ENCODE peak calls at places on chromosomes 6 and 20, in nine cellular contexts. O, D, U, X, L, F, M, E and Y are unnamed samples.

GRCh38 chr6:152356659-152357058 is 280.5 kb downstream of the SYNE1 start:
- DNase-seq in O (peak), D (no peak), U (no peak), X (no peak), L (peak), F (peak), M (peak), E (no peak), Y (peak)

GRCh38 chr20:40251284-40251932 is 437.6 kb downstream of the MAFB start:
- DNase-seq in O (peak), D (no peak), U (peak), X (no peak), L (peak), F (peak), M (peak), E (peak), Y (peak)

GRCh38 chr6:157148391-157149323 is 174.7 kb downstream of the TMEM242 start:
- DNase-seq in O (no peak), D (peak), U (no peak), X (no peak), L (peak), F (peak), M (no peak), E (peak), Y (peak)

GRCh38 chr6:54198134-54198533 is 86.9 kb downstream of the MLIP start:
- DNase-seq in O (no peak), D (no peak), U (no peak), X (no peak), L (no peak), F (peak), M (no peak), E (no peak), Y (no peak)

GRCh38 chr6:43942616-43943015 is 172.6 kb downstream of the VEGFA start:
- DNase-seq in O (no peak), D (no peak), U (no peak), X (no peak), L (no peak), F (no peak), M (no peak), E (peak), Y (no peak)

GRCh38 chr6:109082178-109082577 is 12.5 kb downstream of the SESN1 start:
- DNase-seq in O (no peak), D (no peak), U (no peak), X (no peak), L (peak), F (peak), M (no peak), E (no peak), Y (no peak)

GRCh38 chr6:83708546-83708969 is 343 bp downstream of the SNAP91 start:
- DNase-seq in O (no peak), D (no peak), U (peak), X (no peak), L (no peak), F (peak), M (peak), E (no peak), Y (no peak)

GRCh38 chr20:34582911-34583310 is 24.4 kb downstream of the MAP1LC3A start:
- DNase-seq in O (no peak), D (no peak), U (no peak), X (peak), L (peak), F (peak), M (no peak), E (no peak), Y (no peak)

GRCh38 chr6:73285674-73286283 is 22.8 kb upstream of the KHDC1 start:
- DNase-seq in O (peak), D (no peak), U (no peak), X (no peak), L (peak), F (peak), M (peak), E (no peak), Y (peak)

GRCh38 chr6:150142657-150143501 is at the start of gene PPP1R14C:
- DNase-seq in O (peak), D (peak), U (peak), X (no peak), L (no peak), F (peak), M (peak), E (no peak), Y (no peak)

GRCh38 chr6:144216668-144217218 is 66.4 kb downstream of the STX11 start:
- DNase-seq in O (no peak), D (no peak), U (peak), X (no peak), L (no peak), F (no peak), M (no peak), E (no peak), Y (no peak)

DNA sequence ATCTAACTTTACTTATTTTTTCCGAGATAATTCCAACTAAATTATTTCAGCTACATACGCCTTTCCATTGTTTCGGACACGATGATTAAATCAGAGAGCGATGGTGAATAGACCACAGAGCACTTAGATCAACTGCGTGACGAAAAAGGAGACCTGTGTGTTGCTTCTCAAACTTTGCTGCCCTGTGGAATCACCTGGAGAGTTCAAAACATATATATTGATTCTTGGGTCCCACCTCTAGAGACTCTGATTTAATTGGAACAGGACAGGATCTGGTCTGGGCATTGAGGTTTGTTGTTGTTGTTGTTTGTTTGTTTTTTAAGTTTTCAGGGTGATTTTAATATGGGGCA is 401 bp upstream of the TNFRSF21 start:
- DNase-seq in O (no peak), D (no peak), U (no peak), X (no peak), L (no peak), F (no peak), M (no peak), E (no peak), Y (no peak)
- H3K4me3 ChIP-seq in O (no peak), D (peak), U (peak), X (no peak), L (no peak), F (peak), M (peak), E (no peak), Y (no peak)

GRCh38 chr20:17228624-17229061 is 1.8 kb downstream of the PCSK2 start:
- DNase-seq in O (no peak), D (no peak), U (peak), X (peak), L (no peak), F (no peak), M (peak), E (peak), Y (no peak)

GRCh38 chr20:17227669-17228623 is 1.1 kb downstream of the PCSK2 start:
- DNase-seq in O (no peak), D (no peak), U (peak), X (no peak), L (peak), F (peak), M (peak), E (no peak), Y (no peak)

GRCh38 chr20:17225891-17226409 is 890 bp upstream of the PCSK2 start:
- DNase-seq in O (no peak), D (peak), U (peak), X (no peak), L (no peak), F (no peak), M (peak), E (peak), Y (no peak)

GRCh38 chr20:17226410-17227198 is at the start of gene PCSK2:
- DNase-seq in O (peak), D (peak), U (peak), X (no peak), L (peak), F (peak), M (peak), E (peak), Y (peak)

DNA sequence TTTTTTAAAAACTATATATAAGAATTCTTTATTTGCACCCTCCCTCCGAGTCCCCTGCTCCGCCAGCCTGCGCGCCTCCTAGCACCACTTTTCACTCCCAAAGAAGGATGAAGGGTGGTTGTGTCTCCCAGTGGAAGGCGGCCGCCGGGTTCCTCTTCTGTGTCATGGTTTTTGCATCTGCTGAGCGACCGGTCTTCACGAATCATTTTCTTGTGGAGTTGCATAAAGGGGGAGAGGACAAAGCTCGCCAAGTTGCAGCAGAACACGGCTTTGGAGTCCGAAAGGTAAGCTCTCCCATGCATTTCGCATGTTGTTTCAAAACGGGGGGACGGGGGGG is 327 bp downstream of the PCSK2 start:
- DNase-seq in O (no peak), D (no peak), U (peak), X (no peak), L (no peak), F (peak), M (no peak), E (no peak), Y (no peak)
- H3K4me3 ChIP-seq in O (no peak), D (peak), U (peak), X (no peak), L (no peak), F (peak), M (peak), E (no peak), Y (no peak)

GRCh38 chr6:2992330-2992979 is 7.2 kb upstream of the NQO2 start:
- DNase-seq in O (no peak), D (no peak), U (no peak), X (no peak), L (no peak), F (no peak), M (no peak), E (no peak), Y (no peak)

GRCh38 chr6:2988426-2989331 is 11.0 kb upstream of the NQO2 start:
- DNase-seq in O (peak), D (peak), U (peak), X (peak), L (peak), F (peak), M (peak), E (peak), Y (peak)

GRCh38 chr6:2990179-2990931 is 9.3 kb upstream of the NQO2 start:
- DNase-seq in O (peak), D (peak), U (peak), X (no peak), L (no peak), F (peak), M (peak), E (peak), Y (peak)

GRCh38 chr6:2989332-2990178 is 10.1 kb upstream of the NQO2 start:
- DNase-seq in O (peak), D (peak), U (peak), X (peak), L (peak), F (peak), M (peak), E (peak), Y (peak)

GRCh38 chr6:2990932-2991506 is 8.7 kb upstream of the NQO2 start:
- DNase-seq in O (no peak), D (no peak), U (no peak), X (no peak), L (no peak), F (no peak), M (no peak), E (no peak), Y (no peak)
- H3K4me3 ChIP-seq in O (no peak), D (peak), U (peak), X (no peak), L (peak), F (peak), M (no peak), E (no peak), Y (peak)

GRCh38 chr20:16170406-16170971 is 402.8 kb downstream of the KIF16B start:
- DNase-seq in O (no peak), D (no peak), U (no peak), X (no peak), L (no peak), F (no peak), M (no peak), E (no peak), Y (no peak)
- H3K4me3 ChIP-seq in O (no peak), D (no peak), U (no peak), X (no peak), L (no peak), F (no peak), M (no peak), E (no peak), Y (no peak)

DNA sequence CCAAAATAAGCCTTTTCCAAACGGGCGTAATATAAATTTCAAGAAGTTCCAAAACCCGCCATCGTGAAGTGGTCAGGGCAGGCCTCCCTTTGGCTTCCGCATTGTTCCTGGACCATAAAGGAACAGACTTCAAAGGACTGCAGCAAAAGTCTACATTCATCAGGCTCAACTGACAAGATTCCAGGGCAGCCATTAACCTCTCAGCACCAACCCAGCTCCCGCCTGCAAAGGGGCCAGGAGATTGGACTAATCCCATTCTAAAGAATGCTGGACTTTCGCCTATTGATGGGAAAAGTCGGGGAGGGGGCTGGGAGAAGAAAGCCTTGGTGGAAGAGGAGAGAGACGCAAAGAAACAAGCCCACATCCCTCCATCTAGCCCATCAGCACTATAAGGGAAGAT is 18.1 kb downstream of the JAG1 start:
- DNase-seq in O (no peak), D (no peak), U (no peak), X (peak), L (no peak), F (no peak), M (peak), E (no peak), Y (no peak)
- H3K4me3 ChIP-seq in O (no peak), D (no peak), U (no peak), X (no peak), L (no peak), F (no peak), M (peak), E (no peak), Y (no peak)

GRCh38 chr6:29977425-29977727 is 35.0 kb downstream of the HLA-A start:
- DNase-seq in O (no peak), D (no peak), U (no peak), X (no peak), L (no peak), F (no peak), M (no peak), E (no peak), Y (no peak)

GRCh38 chr6:29976588-29977424 is 34.5 kb downstream of the HLA-A start:
- DNase-seq in O (peak), D (peak), U (peak), X (peak), L (peak), F (peak), M (peak), E (peak), Y (peak)

GRCh38 chr6:29975561-29975907 is 33.2 kb downstream of the HLA-A start:
- DNase-seq in O (no peak), D (no peak), U (no peak), X (no peak), L (no peak), F (no peak), M (peak), E (no peak), Y (no peak)

GRCh38 chr6:29976253-29976587 is 33.9 kb downstream of the HLA-A start:
- DNase-seq in O (no peak), D (no peak), U (no peak), X (no peak), L (no peak), F (no peak), M (no peak), E (no peak), Y (no peak)

GRCh38 chr6:29974901-29975560 is 32.7 kb downstream of the HLA-A start:
- DNase-seq in O (no peak), D (no peak), U (no peak), X (no peak), L (no peak), F (no peak), M (peak), E (no peak), Y (no peak)
- H3K4me3 ChIP-seq in O (no peak), D (peak), U (peak), X (no peak), L (no peak), F (peak), M (peak), E (no peak), Y (no peak)